ENCODE peak calls at places on chromosome 13, in six cellular contexts. P is HCT116, K is gastrocnemius medialis, Y is stomach, I is uterus, X is adrenal gland. N is an unnamed sample.

GRCh38 chr13:97978661-97979450 is 25.4 kb downstream of the IPO5 start:
- DNase-seq in K (no peak), I (no peak), P (no peak), X (no peak), Y (no peak), N (no peak)

GRCh38 chr13:41065098-41065497 is 3.8 kb downstream of the WBP4 start:
- DNase-seq in I (no peak), Y (no peak), X (no peak), P (no peak), K (no peak), N (no peak)

GRCh38 chr13:64428196-64428595 is 2801.9 kb downstream of the PCDH9 start:
- DNase-seq in I (no peak), Y (no peak), K (no peak), X (no peak), P (no peak), N (no peak)

GRCh38 chr13:111152836-111153235 is 37.7 kb downstream of the ARHGEF7 start:
- DNase-seq in P (peak), K (no peak), X (no peak), I (no peak), Y (no peak), N (no peak)

GRCh38 chr13:93243375-93244063 is 16.9 kb downstream of the GPC6 start:
- DNase-seq in X (no peak), K (no peak), Y (no peak), I (no peak), P (no peak), N (no peak)

GRCh38 chr13:113845723-113846638 is 17.9 kb downstream of the GAS6 start:
- DNase-seq in P (no peak), Y (no peak), K (no peak), X (no peak), I (peak), N (no peak)

GRCh38 chr13:30806784-30807183 is 71.4 kb downstream of the ALOX5AP start:
- DNase-seq in I (no peak), P (no peak), K (no peak), X (no peak), Y (no peak), N (no peak)

GRCh38 chr13:110799246-110800236 is 86.0 kb downstream of the ING1 start:
- DNase-seq in P (no peak), K (no peak), I (peak), X (no peak), Y (no peak), N (no peak)

GRCh38 chr13:50512602-50513527 is 330.6 kb downstream of the DLEU7 start:
- DNase-seq in P (no peak), X (peak), Y (peak), I (peak), K (no peak), N (peak)

GRCh38 chr13:41053384-41053826 is 7.9 kb upstream of the WBP4 start:
- DNase-seq in I (no peak), K (peak), Y (no peak), X (no peak), P (no peak), N (no peak)

GRCh38 chr13:46170687-46171086 is 11.3 kb downstream of the LCP1 start:
- DNase-seq in P (no peak), I (no peak), K (no peak), X (no peak), Y (no peak), N (no peak)

GRCh38 chr13:25253702-25254101 is 33.6 kb downstream of the MTMR6 start:
- DNase-seq in Y (no peak), P (no peak), K (no peak), I (no peak), X (no peak), N (no peak)

GRCh38 chr13:72504026-72504925 is 223.2 kb downstream of the MZT1 start:
- DNase-seq in X (no peak), Y (no peak), I (no peak), K (no peak), P (no peak), N (no peak)

GRCh38 chr13:90547272-90547790 is 800.2 kb upstream of the MIR17HG start:
- DNase-seq in K (no peak), P (no peak), I (no peak), X (no peak), Y (no peak), N (no peak)

GRCh38 chr13:30112602-30113435 is 194.5 kb downstream of the KATNAL1 start:
- DNase-seq in X (peak), Y (peak), I (peak), P (peak), K (peak), N (peak)

GRCh38 chr13:42574435-42575311 is 721 bp downstream of the TNFSF11 start:
- DNase-seq in K (no peak), P (no peak), I (no peak), X (no peak), Y (no peak), N (no peak)

GRCh38 chr13:74259641-74260040 is 125.4 kb upstream of the KLF12 start:
- DNase-seq in K (no peak), I (no peak), X (no peak), P (no peak), Y (no peak), N (no peak)

GRCh38 chr13:79307433-79307861 is 98.6 kb downstream of the RBM26 start:
- DNase-seq in K (no peak), Y (no peak), X (no peak), P (no peak), I (no peak), N (no peak)

GRCh38 chr13:21243045-21243842 is 66.8 kb downstream of the MRPL57 start:
- DNase-seq in P (no peak), X (no peak), K (no peak), I (no peak), Y (no peak), N (no peak)

GRCh38 chr13:30739646-30740642 is 4.6 kb downstream of the ALOX5AP start:
- DNase-seq in Y (peak), X (no peak), P (peak), I (no peak), K (no peak), N (no peak)

GRCh38 chr13:75076476-75076875 is 405.5 kb downstream of the TBC1D4 start:
- DNase-seq in Y (no peak), X (no peak), I (no peak), P (no peak), K (no peak), N (no peak)

GRCh38 chr13:79485014-79485441 is 4.1 kb downstream of the NDFIP2 start:
- DNase-seq in K (peak), Y (peak), P (no peak), I (no peak), X (no peak), N (peak)

GRCh38 chr13:63198076-63198475 is 1782.4 kb upstream of the PCDH20 start:
- DNase-seq in X (no peak), P (no peak), I (no peak), Y (no peak), K (no peak), N (no peak)

GRCh38 chr13:64154514-64154913 is 2738.9 kb upstream of the PCDH20 start:
- DNase-seq in P (peak), I (no peak), K (no peak), X (no peak), Y (no peak), N (no peak)

GRCh38 chr13:44231786-44232516 is 141.7 kb upstream of the SERP2 start:
- DNase-seq in X (peak), I (peak), K (peak), Y (peak), P (peak), N (peak)
- TF ChIP-seq CTCF in X (peak), I (no peak), K (peak), Y (no peak), P (no peak), N (no peak)

GRCh38 chr13:67134322-67135129 is 95.6 kb downstream of the PCDH9 start:
- DNase-seq in Y (no peak), P (no peak), X (no peak), K (no peak), I (no peak), N (no peak)
- TF ChIP-seq POLR2A in Y (no peak), P (no peak), X (no peak), K (no peak), I (no peak), N (no peak)

GRCh38 chr13:33514362-33514761 is 228.8 kb upstream of the STARD13 start:
- DNase-seq in Y (no peak), X (no peak), I (no peak), P (no peak), K (no peak), N (no peak)
- TF ChIP-seq CTCF in Y (no peak), X (no peak), I (no peak), P (no peak), K (no peak), N (no peak)

DNA sequence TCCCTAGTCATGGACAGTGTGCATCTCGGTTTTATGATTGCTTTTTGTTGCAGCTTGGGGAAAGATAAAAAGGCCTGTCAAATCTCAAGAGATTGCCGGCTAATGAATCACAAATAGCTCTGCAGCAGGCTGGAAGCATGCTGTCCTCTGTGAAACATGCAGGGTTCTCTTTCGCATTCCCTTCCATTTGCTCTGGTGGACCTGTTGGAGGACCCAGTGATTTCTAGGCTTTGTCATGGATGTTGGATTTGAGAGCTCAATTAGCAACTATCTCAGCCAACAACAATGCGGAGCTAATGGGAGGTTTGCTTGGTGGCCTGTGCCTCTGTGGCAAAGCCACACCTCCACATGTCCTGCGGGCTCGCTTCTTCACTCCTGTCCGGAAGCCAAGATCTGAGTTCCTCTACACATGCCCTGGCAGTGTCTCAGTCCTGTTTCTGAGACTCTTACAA is 418.1 kb upstream of the ARGLU1 start:
- DNase-seq in K (no peak), I (no peak), X (no peak), P (no peak), Y (no peak), N (no peak)
- TF ChIP-seq POLR2A in K (no peak), I (no peak), X (no peak), P (no peak), Y (no peak), N (no peak)

GRCh38 chr13:68160466-68160865 is 930.3 kb upstream of the PCDH9 start:
- DNase-seq in X (no peak), I (no peak), P (no peak), K (no peak), Y (no peak), N (no peak)
- TF ChIP-seq CTCF in X (no peak), I (no peak), P (no peak), K (no peak), Y (no peak), N (no peak)